ENCODE peak calls at places on chromosome X, in six cellular contexts. One of them, this sample, is unnamed. For H3K27me3 and H3K4me1, the result is how much of the 10 kb centered on the place peaks cover.

GRCh38 chrX:151713859-151714258 is 2.0 kb upstream of the FATE1 start:
- DNase-seq in mesenchymal stem cell: no peak
- DNase-seq in IMR-90: no peak
- DNase-seq in PC-3: peak
- DNase-seq in H1: no peak
- DNase-seq in GM23248: peak
- DNase-seq in this sample: no peak

GRCh38 chrX:76253432-76253831 is 80.6 kb downstream of the PBDC1 start:
- DNase-seq in mesenchymal stem cell: peak
- DNase-seq in IMR-90: peak
- DNase-seq in PC-3: peak
- DNase-seq in H1: no peak
- DNase-seq in GM23248: peak
- DNase-seq in this sample: peak

GRCh38 chrX:150610038-150610437 is 41.6 kb downstream of the MTM1 start:
- DNase-seq in mesenchymal stem cell: no peak
- DNase-seq in IMR-90: no peak
- DNase-seq in PC-3: no peak
- DNase-seq in H1: no peak
- DNase-seq in GM23248: no peak
- DNase-seq in this sample: no peak

GRCh38 chrX:120797201-120797938 is 78.3 kb downstream of the CT47B1 start:
- DNase-seq in mesenchymal stem cell: no peak
- DNase-seq in IMR-90: no peak
- DNase-seq in PC-3: no peak
- DNase-seq in H1: no peak
- DNase-seq in GM23248: no peak
- DNase-seq in this sample: no peak

GRCh38 chrX:46589977-46590723 is 16.6 kb downstream of the CHST7 start:
- DNase-seq in mesenchymal stem cell: no peak
- DNase-seq in IMR-90: peak
- DNase-seq in PC-3: peak
- DNase-seq in H1: no peak
- DNase-seq in GM23248: peak
- DNase-seq in this sample: no peak

GRCh38 chrX:132375941-132376340 is 112.9 kb downstream of the MBNL3 start:
- DNase-seq in mesenchymal stem cell: no peak
- DNase-seq in IMR-90: no peak
- DNase-seq in PC-3: peak
- DNase-seq in H1: no peak
- DNase-seq in GM23248: peak
- DNase-seq in this sample: no peak

GRCh38 chrX:3712080-3712869 is 1.2 kb downstream of the PRKX start:
- DNase-seq in mesenchymal stem cell: peak
- DNase-seq in IMR-90: peak
- DNase-seq in PC-3: peak
- DNase-seq in H1: no peak
- DNase-seq in GM23248: peak
- DNase-seq in this sample: peak

GRCh38 chrX:82757614-82758013 is 750.5 kb upstream of the POU3F4 start:
- DNase-seq in mesenchymal stem cell: no peak
- DNase-seq in IMR-90: no peak
- DNase-seq in PC-3: peak
- DNase-seq in H1: no peak
- DNase-seq in GM23248: no peak
- DNase-seq in this sample: no peak

GRCh38 chrX:150870487-150871340 is 27.8 kb downstream of the CD99L2 start:
- DNase-seq in mesenchymal stem cell: no peak
- DNase-seq in IMR-90: peak
- DNase-seq in PC-3: no peak
- DNase-seq in H1: no peak
- DNase-seq in GM23248: no peak
- DNase-seq in this sample: no peak

GRCh38 chrX:110758781-110759180 is 36.8 kb downstream of the CHRDL1 start:
- DNase-seq in mesenchymal stem cell: no peak
- DNase-seq in IMR-90: no peak
- DNase-seq in PC-3: no peak
- DNase-seq in H1: no peak
- DNase-seq in GM23248: no peak
- DNase-seq in this sample: no peak

GRCh38 chrX:51420610-51421009 is 75.8 kb downstream of the NUDT11 start:
- DNase-seq in mesenchymal stem cell: peak
- DNase-seq in IMR-90: peak
- DNase-seq in PC-3: peak
- DNase-seq in H1: no peak
- DNase-seq in GM23248: peak
- DNase-seq in this sample: no peak

GRCh38 chrX:134423606-134424005 is 36.4 kb upstream of the HPRT1 start:
- DNase-seq in mesenchymal stem cell: peak
- DNase-seq in IMR-90: peak
- DNase-seq in PC-3: peak
- DNase-seq in H1: no peak
- DNase-seq in GM23248: peak
- DNase-seq in this sample: peak

GRCh38 chrX:53133400-53133799 is 39.5 kb downstream of the KANTR start:
- DNase-seq in mesenchymal stem cell: no peak
- DNase-seq in IMR-90: no peak
- DNase-seq in PC-3: no peak
- DNase-seq in H1: no peak
- DNase-seq in GM23248: no peak
- DNase-seq in this sample: peak

GRCh38 chrX:125953769-125954168 is 212.3 kb downstream of the DCAF12L2 start:
- DNase-seq in mesenchymal stem cell: no peak
- DNase-seq in IMR-90: no peak
- DNase-seq in PC-3: no peak
- DNase-seq in H1: no peak
- DNase-seq in GM23248: no peak
- DNase-seq in this sample: no peak

GRCh38 chrX:45954026-45954425 is 591.2 kb downstream of the ZNF674 start:
- DNase-seq in mesenchymal stem cell: peak
- DNase-seq in IMR-90: no peak
- DNase-seq in PC-3: no peak
- DNase-seq in H1: no peak
- DNase-seq in GM23248: no peak
- DNase-seq in this sample: no peak

GRCh38 chrX:145817666-145818521 is at the start of gene SLITRK2:
- DNase-seq in mesenchymal stem cell: no peak
- DNase-seq in IMR-90: no peak
- DNase-seq in PC-3: no peak
- DNase-seq in H1: peak
- DNase-seq in GM23248: peak
- DNase-seq in this sample: no peak

GRCh38 chrX:110293658-110294453 is 24.0 kb downstream of the AMMECR1 start:
- DNase-seq in mesenchymal stem cell: peak
- DNase-seq in IMR-90: peak
- DNase-seq in PC-3: no peak
- DNase-seq in H1: no peak
- DNase-seq in GM23248: no peak
- DNase-seq in this sample: no peak

GRCh38 chrX:130085551-130085986 is 24.7 kb downstream of the ELF4 start:
- DNase-seq in mesenchymal stem cell: peak
- DNase-seq in IMR-90: peak
- DNase-seq in PC-3: no peak
- DNase-seq in H1: no peak
- DNase-seq in GM23248: peak
- DNase-seq in this sample: peak

GRCh38 chrX:11591712-11592351 is 73.9 kb downstream of the ARHGAP6 start:
- DNase-seq in mesenchymal stem cell: peak
- DNase-seq in IMR-90: no peak
- DNase-seq in PC-3: no peak
- DNase-seq in H1: no peak
- DNase-seq in GM23248: no peak
- DNase-seq in this sample: no peak

GRCh38 chrX:45056428-45057145 is 144.1 kb downstream of the DIPK2B start:
- DNase-seq in mesenchymal stem cell: no peak
- DNase-seq in IMR-90: no peak
- DNase-seq in PC-3: no peak
- DNase-seq in H1: no peak
- DNase-seq in GM23248: peak
- DNase-seq in this sample: no peak

GRCh38 chrX:154827624-154828408 is 6.6 kb downstream of the SMIM9 start:
- DNase-seq in mesenchymal stem cell: no peak
- DNase-seq in IMR-90: no peak
- DNase-seq in PC-3: no peak
- DNase-seq in H1: no peak
- DNase-seq in GM23248: no peak
- DNase-seq in this sample: no peak

GRCh38 chrX:74949717-74950116 is 24.5 kb upstream of the NEXMIF start:
- DNase-seq in mesenchymal stem cell: no peak
- DNase-seq in IMR-90: no peak
- DNase-seq in PC-3: no peak
- DNase-seq in H1: no peak
- DNase-seq in GM23248: no peak
- DNase-seq in this sample: no peak

GRCh38 chrX:134810211-134810610 is 151.9 kb upstream of the PLAC1 start:
- DNase-seq in mesenchymal stem cell: no peak
- DNase-seq in IMR-90: peak
- DNase-seq in PC-3: no peak
- DNase-seq in H1: no peak
- DNase-seq in GM23248: no peak
- DNase-seq in this sample: no peak

GRCh38 chrX:37926700-37927099 is 79.3 kb upstream of the DYNLT3 start:
- DNase-seq in mesenchymal stem cell: peak
- DNase-seq in IMR-90: peak
- DNase-seq in PC-3: peak
- DNase-seq in H1: no peak
- DNase-seq in GM23248: peak
- DNase-seq in this sample: no peak

GRCh38 chrX:130173190-130173895 is 1.6 kb downstream of the RAB33A start:
- DNase-seq in mesenchymal stem cell: peak
- DNase-seq in IMR-90: peak
- DNase-seq in PC-3: peak
- DNase-seq in H1: no peak
- DNase-seq in GM23248: peak
- DNase-seq in this sample: peak

GRCh38 chrX:93422693-93423092 is 250.7 kb downstream of the NAP1L3 start:
- DNase-seq in mesenchymal stem cell: no peak
- DNase-seq in IMR-90: peak
- DNase-seq in PC-3: peak
- DNase-seq in H1: peak
- DNase-seq in GM23248: peak
- DNase-seq in this sample: peak

GRCh38 chrX:100447563-100448397 is 37.7 kb upstream of the PCDH19 start:
- DNase-seq in mesenchymal stem cell: peak
- DNase-seq in IMR-90: peak
- DNase-seq in PC-3: peak
- DNase-seq in H1: no peak
- DNase-seq in GM23248: peak
- DNase-seq in this sample: no peak

GRCh38 chrX:9172451-9172850 is 138.5 kb upstream of the FAM9B start:
- DNase-seq in mesenchymal stem cell: no peak
- DNase-seq in IMR-90: no peak
- DNase-seq in PC-3: no peak
- DNase-seq in H1: no peak
- DNase-seq in GM23248: no peak
- DNase-seq in this sample: no peak

GRCh38 chrX:136954930-136955329 is 74.4 kb upstream of the RBMX start:
- DNase-seq in mesenchymal stem cell: peak
- DNase-seq in IMR-90: peak
- DNase-seq in PC-3: peak
- DNase-seq in H1: no peak
- DNase-seq in GM23248: peak
- DNase-seq in this sample: peak

GRCh38 chrX:119292445-119292844 is 56.4 kb downstream of the PGRMC1 start:
- DNase-seq in mesenchymal stem cell: no peak
- DNase-seq in IMR-90: no peak
- DNase-seq in PC-3: peak
- DNase-seq in H1: no peak
- DNase-seq in GM23248: peak
- DNase-seq in this sample: no peak
- H2AFZ ChIP-seq in mesenchymal stem cell: no peak
- H2AFZ ChIP-seq in IMR-90: no peak
- H2AFZ ChIP-seq in PC-3: no peak
- H2AFZ ChIP-seq in H1: no peak
- H2AFZ ChIP-seq in GM23248: no peak
- H2AFZ ChIP-seq in this sample: no peak

DNA sequence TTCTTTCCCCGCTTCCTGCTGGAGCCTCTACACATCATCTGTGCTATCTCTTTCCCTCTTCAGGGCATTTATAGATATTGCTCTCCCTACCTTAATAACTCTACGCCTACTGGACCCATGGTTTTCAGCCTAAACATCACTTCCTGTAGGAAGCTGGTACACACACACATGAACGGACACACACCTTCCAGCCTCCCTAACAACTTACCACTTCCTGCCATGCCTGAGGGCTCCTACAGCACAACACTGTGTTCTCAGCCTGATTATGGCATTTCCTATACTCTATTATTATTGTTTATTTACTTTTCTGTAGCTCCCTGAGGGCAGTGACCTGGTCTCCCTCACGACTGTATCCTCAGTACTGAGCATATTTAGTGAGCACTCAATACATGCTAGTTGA is 163.6 kb upstream of the MAP3K15 start:
- DNase-seq in mesenchymal stem cell: no peak
- DNase-seq in IMR-90: no peak
- DNase-seq in PC-3: peak
- DNase-seq in H1: no peak
- DNase-seq in GM23248: no peak
- DNase-seq in this sample: no peak
- H3K27me3 ChIP-seq in mesenchymal stem cell: under half
- H3K27me3 ChIP-seq in IMR-90: under half
- H3K27me3 ChIP-seq in PC-3: under half
- H3K27me3 ChIP-seq in H1: under half
- H3K27me3 ChIP-seq in GM23248: under half
- H3K27me3 ChIP-seq in this sample: under half

GRCh38 chrX:148567229-148567628 is 66.8 kb downstream of the AFF2 start:
- DNase-seq in mesenchymal stem cell: peak
- DNase-seq in IMR-90: peak
- DNase-seq in PC-3: no peak
- DNase-seq in H1: no peak
- DNase-seq in GM23248: peak
- DNase-seq in this sample: no peak
- H3K4me1 ChIP-seq in mesenchymal stem cell: under half
- H3K4me1 ChIP-seq in IMR-90: under half
- H3K4me1 ChIP-seq in PC-3: under half
- H3K4me1 ChIP-seq in H1: under half
- H3K4me1 ChIP-seq in GM23248: under half
- H3K4me1 ChIP-seq in this sample: under half

GRCh38 chrX:118554511-118554910 is 58.9 kb downstream of the DOCK11 start:
- DNase-seq in mesenchymal stem cell: no peak
- DNase-seq in IMR-90: no peak
- DNase-seq in PC-3: peak
- DNase-seq in H1: no peak
- DNase-seq in GM23248: peak
- DNase-seq in this sample: no peak
- H2AFZ ChIP-seq in mesenchymal stem cell: no peak
- H2AFZ ChIP-seq in IMR-90: no peak
- H2AFZ ChIP-seq in PC-3: no peak
- H2AFZ ChIP-seq in H1: no peak
- H2AFZ ChIP-seq in GM23248: no peak
- H2AFZ ChIP-seq in this sample: no peak

GRCh38 chrX:101550825-101551767 is 749 bp downstream of the ARMCX1 start:
- DNase-seq in mesenchymal stem cell: peak
- DNase-seq in IMR-90: peak
- DNase-seq in PC-3: no peak
- DNase-seq in H1: no peak
- DNase-seq in GM23248: peak
- DNase-seq in this sample: peak
- H3K27me3 ChIP-seq in mesenchymal stem cell: under half
- H3K27me3 ChIP-seq in IMR-90: under half
- H3K27me3 ChIP-seq in PC-3: under half
- H3K27me3 ChIP-seq in H1: under half
- H3K27me3 ChIP-seq in GM23248: under half
- H3K27me3 ChIP-seq in this sample: under half

This sample was measured in osteoblast.